ENCODE peak calls at places on chromosomes 16 and 17, in ten cellular contexts. L is HTR-8/SVneo, H is OCI-LY7, U is upper lobe of right lung, S is kidney epithelial cell, K is GM04503, X is neural progenitor cell, I is SW480, V is mucosa of gallbladder, A is HFFc6. C is an unnamed sample.

GRCh38 chr17:65629234-65629690 is 67.8 kb upstream of the AXIN2 start:
- DNase-seq in L (no peak), H (no peak), U (no peak), S (peak; percentile 26), K (no peak), X (no peak), I (peak; percentile 52), V (no peak), A (no peak), C (no peak)

GRCh38 chr17:8122923-8123694 is 797 bp downstream of the HES7 start:
- DNase-seq in L (no peak), H (peak; percentile 37), U (no peak), S (no peak), K (no peak), X (peak; percentile 59), I (peak; percentile 58), V (no peak), A (no peak), C (no peak)

GRCh38 chr17:79220715-79221291 is 146.2 kb downstream of the ENGASE start:
- DNase-seq in L (no peak), H (no peak), U (no peak), S (no peak), K (no peak), X (peak; percentile 79), I (no peak), V (no peak), A (no peak), C (no peak)

GRCh38 chr16:70258946-70259345 is 7.2 kb upstream of the EXOSC6 start:
- DNase-seq in L (no peak), H (no peak), U (no peak), S (no peak), K (no peak), X (no peak), I (no peak), V (no peak), A (no peak), C (no peak)

GRCh38 chr17:57557793-57558681 is 187.1 kb downstream of the CCDC182 start:
- DNase-seq in L (peak; percentile 98), H (peak; percentile 89), U (no peak), S (peak; percentile 82), K (no peak), X (no peak), I (peak; percentile 38), V (no peak), A (peak; percentile 63), C (no peak)

GRCh38 chr17:51481370-51481769 is 221.0 kb downstream of the UTP18 start:
- DNase-seq in L (no peak), H (no peak), U (no peak), S (no peak), K (no peak), X (no peak), I (no peak), V (no peak), A (no peak), C (no peak)

GRCh38 chr17:9239260-9239820 is 218.0 kb downstream of the NTN1 start:
- DNase-seq in L (no peak), H (no peak), U (no peak), S (no peak), K (no peak), X (no peak), I (no peak), V (no peak), A (no peak), C (no peak)

GRCh38 chr17:36148559-36149295 is 27.7 kb downstream of the TBC1D3B start:
- DNase-seq in L (peak; percentile 83), H (peak; percentile 75), U (peak; percentile 75), S (no peak), K (peak; percentile 8), X (peak; percentile 80), I (peak; percentile 54), V (peak; percentile 66), A (peak; percentile 32), C (peak; percentile 76)

GRCh38 chr17:81569986-81570514 is 17.9 kb upstream of the FAAP100 start:
- DNase-seq in L (no peak), H (no peak), U (no peak), S (no peak), K (no peak), X (no peak), I (no peak), V (no peak), A (no peak), C (no peak)

GRCh38 chr17:69961488-69962145 is 113.4 kb upstream of the KCNJ16 start:
- DNase-seq in L (peak; percentile 5), H (peak; percentile 3), U (no peak), S (no peak), K (no peak), X (peak; percentile 23), I (no peak), V (peak; percentile 10), A (no peak), C (no peak)

GRCh38 chr17:66661411-66661843 is 173.5 kb upstream of the CACNG5 start:
- DNase-seq in L (peak; percentile 36), H (no peak), U (no peak), S (peak; percentile 67), K (no peak), X (no peak), I (peak; percentile 72), V (peak; percentile 40), A (peak; percentile 6), C (no peak)

GRCh38 chr17:61517843-61518606 is 65.8 kb downstream of the TBX4 start:
- DNase-seq in L (no peak), H (no peak), U (no peak), S (no peak), K (no peak), X (no peak), I (no peak), V (no peak), A (no peak), C (no peak)

GRCh38 chr16:87107221-87107620 is 210.0 kb downstream of the C16orf95 start:
- DNase-seq in L (no peak), H (no peak), U (no peak), S (no peak), K (no peak), X (no peak), I (no peak), V (no peak), A (no peak), C (no peak)

C was measured in left lobe of liver.